ENCODE peak calls at places on chromosomes 4 and X, in nine cellular contexts. B is ascending aorta, X is brain microvascular endothelial cell, G is neural progenitor cell, Y is mammary epithelial cell, L is pancreas, R is psoas muscle, Z is thoracic aorta, S is GM23338. U is an unnamed sample.

GRCh38 chrX:130869239-130869638 is 33.8 kb downstream of the ENOX2 start:
- DNase-seq in B (no peak), X (no peak), G (no peak), Y (no peak), L (no peak), R (no peak), Z (no peak), S (no peak), U (peak; percentile 3)

GRCh38 chr4:98642991-98643426 is 15.4 kb downstream of the TSPAN5 start:
- DNase-seq in B (no peak), X (peak; percentile 78), G (no peak), Y (peak; percentile 90), L (no peak), R (no peak), Z (no peak), S (no peak), U (peak; percentile 95)

GRCh38 chr4:168724960-168725359 is 228.1 kb downstream of the PALLD start:
- DNase-seq in B (no peak), X (peak; percentile 33), G (peak; percentile 40), Y (no peak), L (no peak), R (no peak), Z (no peak), S (peak; percentile 71), U (no peak)

GRCh38 chr4:10119773-10120172 is 3.2 kb upstream of the WDR1 start:
- DNase-seq in B (no peak), X (no peak), G (no peak), Y (no peak), L (no peak), R (no peak), Z (no peak), S (no peak), U (no peak)

GRCh38 chr4:132123870-132124623 is 1025.0 kb upstream of the PCDH10 start:
- DNase-seq in B (no peak), X (no peak), G (no peak), Y (peak; percentile 66), L (no peak), R (no peak), Z (no peak), S (peak; percentile 59), U (peak; percentile 23)

GRCh38 chr4:19349416-19349815 is 902.3 kb upstream of the SLIT2 start:
- DNase-seq in B (no peak), X (no peak), G (no peak), Y (peak; percentile 36), L (no peak), R (no peak), Z (no peak), S (no peak), U (peak; percentile 53)

GRCh38 chr4:152094851-152095700 is 334.3 kb upstream of the GATB start:
- DNase-seq in B (no peak), X (peak; percentile 22), G (no peak), Y (no peak), L (no peak), R (no peak), Z (no peak), S (no peak), U (peak; percentile 42)

GRCh38 chr4:113407409-113407808 is 354.1 kb downstream of the CAMK2D start:
- DNase-seq in B (no peak), X (no peak), G (peak; percentile 24), Y (no peak), L (no peak), R (no peak), Z (no peak), S (peak; percentile 65), U (no peak)

GRCh38 chr4:143254479-143255216 is 69.9 kb downstream of the USP38 start:
- DNase-seq in B (no peak), X (no peak), G (peak; percentile 13), Y (no peak), L (no peak), R (no peak), Z (no peak), S (peak; percentile 71), U (no peak)

GRCh38 chr4:154406022-154406835 is 85.4 kb downstream of the DCHS2 start:
- DNase-seq in B (no peak), X (no peak), G (no peak), Y (no peak), L (no peak), R (no peak), Z (no peak), S (no peak), U (no peak)

GRCh38 chrX:154125356-154126040 is 18.5 kb upstream of the OPN1LW start:
- DNase-seq in B (no peak), X (no peak), G (no peak), Y (no peak), L (no peak), R (no peak), Z (no peak), S (no peak), U (no peak)

GRCh38 chr4:56803473-56803872 is 18.0 kb downstream of the SPINK2 start:
- DNase-seq in B (no peak), X (peak; percentile 31), G (no peak), Y (peak; percentile 12), L (no peak), R (no peak), Z (no peak), S (no peak), U (peak; percentile 18)

GRCh38 chr4:60934896-60935295 is 265.2 kb upstream of the ADGRL3 start:
- DNase-seq in B (no peak), X (no peak), G (no peak), Y (no peak), L (no peak), R (no peak), Z (no peak), S (peak; percentile 32), U (peak; percentile 14)

GRCh38 chrX:18468599-18468998 is 43.2 kb downstream of the CDKL5 start:
- DNase-seq in B (no peak), X (no peak), G (no peak), Y (no peak), L (no peak), R (no peak), Z (no peak), S (no peak), U (no peak)

GRCh38 chrX:3268804-3269203 is 77.6 kb downstream of the MXRA5 start:
- DNase-seq in B (no peak), X (no peak), G (no peak), Y (peak; percentile 52), L (no peak), R (no peak), Z (no peak), S (no peak), U (peak; percentile 74)

GRCh38 chrX:651922-652775 is 21.6 kb downstream of the SHOX start:
- DNase-seq in B (peak; percentile 37), X (no peak), G (peak; percentile 1), Y (no peak), L (no peak), R (no peak), Z (no peak), S (no peak), U (no peak)

GRCh38 chrX:16797358-16797757 is 11.1 kb downstream of the TXLNG start:
- DNase-seq in B (no peak), X (no peak), G (no peak), Y (no peak), L (no peak), R (peak; percentile 32), Z (no peak), S (no peak), U (no peak)
- H3K27ac ChIP-seq in B (no peak overlapping the region), X (no peak overlapping the region), G (no peak overlapping the region), Y (no peak overlapping the region), L (no peak overlapping the region), R (no peak overlapping the region), Z (no peak overlapping the region), S (no peak overlapping the region), U (no peak overlapping the region)

GRCh38 chrX:134585446-134585845 is 72.8 kb downstream of the PLAC1 start:
- DNase-seq in B (no peak), X (no peak), G (no peak), Y (no peak), L (no peak), R (no peak), Z (no peak), S (no peak), U (no peak)
- H3K27ac ChIP-seq in B (no peak overlapping the region), X (no peak overlapping the region), G (no peak overlapping the region), Y (no peak overlapping the region), L (no peak overlapping the region), R (no peak overlapping the region), Z (no peak overlapping the region), S (no peak overlapping the region), U (no peak overlapping the region)

DNA sequence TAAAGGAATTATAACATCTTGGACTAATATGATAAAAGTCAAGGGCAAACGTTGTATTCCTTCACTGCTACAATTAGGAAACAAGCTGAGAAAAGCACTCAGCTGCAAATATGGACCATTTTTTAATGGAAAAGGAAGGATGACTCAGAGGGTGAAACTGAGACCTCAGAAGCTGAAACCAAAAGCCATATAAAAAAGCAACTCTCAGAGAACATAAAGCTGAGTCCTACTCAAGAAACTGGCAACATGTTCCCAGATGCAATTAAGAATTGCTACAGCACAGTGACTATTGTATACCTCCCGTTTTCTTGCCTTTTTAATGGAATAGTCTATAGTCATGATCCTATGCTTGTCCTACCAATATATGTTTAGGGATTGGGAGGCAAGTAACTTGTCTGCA is 1106.4 kb upstream of the INTU start:
- DNase-seq in B (no peak), X (no peak), G (no peak), Y (no peak), L (no peak), R (no peak), Z (no peak), S (no peak), U (peak; percentile 9)
- H3K27ac ChIP-seq in B (no peak overlapping the region), X (no peak overlapping the region), G (no peak overlapping the region), Y (no peak overlapping the region), L (no peak overlapping the region), R (no peak overlapping the region), Z (no peak overlapping the region), S (no peak overlapping the region), U (no peak overlapping the region)

GRCh38 chrX:8844157-8844556 is 43.0 kb upstream of the FAM9A start:
- DNase-seq in B (no peak), X (no peak), G (no peak), Y (no peak), L (no peak), R (no peak), Z (no peak), S (no peak), U (no peak)

GRCh38 chrX:8846271-8846670 is 45.1 kb upstream of the FAM9A start:
- DNase-seq in B (no peak), X (no peak), G (no peak), Y (no peak), L (no peak), R (no peak), Z (no peak), S (no peak), U (peak; percentile 60)

GRCh38 chrX:8845469-8845868 is 44.3 kb upstream of the FAM9A start:
- DNase-seq in B (no peak), X (no peak), G (no peak), Y (no peak), L (no peak), R (no peak), Z (no peak), S (no peak), U (no peak)

GRCh38 chrX:8845060-8845459 is 43.9 kb upstream of the FAM9A start:
- DNase-seq in B (no peak), X (peak; percentile 28), G (no peak), Y (no peak), L (no peak), R (no peak), Z (no peak), S (peak; percentile 50), U (no peak)

DNA sequence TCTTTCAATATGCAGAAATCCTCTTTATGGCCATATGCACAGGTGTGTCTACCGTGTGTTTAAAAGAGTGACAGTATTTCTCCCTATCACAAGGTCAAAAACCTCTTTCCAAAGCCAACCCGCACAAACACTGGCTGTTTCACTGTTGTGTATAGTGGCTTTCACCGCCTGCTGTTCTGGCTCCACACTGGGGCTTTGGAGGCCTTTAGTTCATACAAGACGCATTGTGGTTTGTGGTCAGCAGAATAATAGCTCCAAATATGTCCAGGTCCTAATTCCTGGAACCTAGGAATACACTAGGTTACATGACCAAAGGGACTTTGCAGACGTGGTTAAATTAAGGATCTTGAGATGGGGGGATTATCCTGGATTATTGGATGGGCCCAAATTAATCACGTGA is 40.7 kb upstream of the FAM9A start:
- DNase-seq in B (no peak), X (no peak), G (no peak), Y (no peak), L (no peak), R (no peak), Z (no peak), S (no peak), U (no peak)
- H3K27ac ChIP-seq in B (no peak overlapping the region), X (no peak overlapping the region), G (no peak overlapping the region), Y (no peak overlapping the region), L (no peak overlapping the region), R (no peak overlapping the region), Z (no peak overlapping the region), S (no peak overlapping the region), U (no peak overlapping the region)

U was measured in foreskin keratinocyte.